ENCODE peak calls at places on chromosomes 6 and 20, in ten cellular contexts. One of them, this sample, is unnamed.

GRCh38 chr6:112037783-112038216 is 16.1 kb upstream of the CCN6 start:
- DNase-seq in hepatocyte: peak; percentile 30
- DNase-seq in activated naive CD4-positive, alpha-beta T cell: no peak
- DNase-seq in spleen: no peak
- DNase-seq in ELF-1: peak; percentile 45
- DNase-seq in K562: no peak
- DNase-seq in stimulated activated naive CD8-positive, alpha-beta T cell treated with anti-CD3 and anti-CD28 coated beads, Interleukin-15, Interleukin-2, amounts not matched to agents 100 U/mL and 50 U/mL, for 24 hours: peak; percentile 54
- DNase-seq in fibroblast of mammary gland: peak; percentile 97
- DNase-seq in cardiac muscle cell: no peak
- DNase-seq in A549: peak; percentile 30
- DNase-seq in this sample: no peak

GRCh38 chr20:36153754-36154695 is 515 bp upstream of the EPB41L1 start:
- DNase-seq in ELF-1: peak; percentile 45
- DNase-seq in A549: peak; percentile 60
- DNase-seq in fibroblast of mammary gland: peak; percentile 39
- DNase-seq in stimulated activated naive CD8-positive, alpha-beta T cell treated with anti-CD3 and anti-CD28 coated beads, Interleukin-15, Interleukin-2, amounts not matched to agents 100 U/mL and 50 U/mL, for 24 hours: peak; percentile 59
- DNase-seq in spleen: peak; percentile 87
- DNase-seq in cardiac muscle cell: peak; percentile 89
- DNase-seq in hepatocyte: peak; percentile 92
- DNase-seq in activated naive CD4-positive, alpha-beta T cell: peak; percentile 5
- DNase-seq in K562: peak; percentile 56
- DNase-seq in this sample: peak; percentile 26

GRCh38 chr6:165484178-165484889 is 174.9 kb upstream of the C6orf118 start:
- DNase-seq in cardiac muscle cell: no peak
- DNase-seq in spleen: no peak
- DNase-seq in stimulated activated naive CD8-positive, alpha-beta T cell treated with anti-CD3 and anti-CD28 coated beads, Interleukin-15, Interleukin-2, amounts not matched to agents 100 U/mL and 50 U/mL, for 24 hours: no peak
- DNase-seq in ELF-1: peak; percentile 66
- DNase-seq in hepatocyte: no peak
- DNase-seq in K562: no peak
- DNase-seq in A549: no peak
- DNase-seq in activated naive CD4-positive, alpha-beta T cell: no peak
- DNase-seq in fibroblast of mammary gland: no peak
- DNase-seq in this sample: no peak

GRCh38 chr6:111427341-111428116 is 55.5 kb downstream of the REV3L start:
- DNase-seq in stimulated activated naive CD8-positive, alpha-beta T cell treated with anti-CD3 and anti-CD28 coated beads, Interleukin-15, Interleukin-2, amounts not matched to agents 100 U/mL and 50 U/mL, for 24 hours: peak; percentile 14
- DNase-seq in hepatocyte: no peak
- DNase-seq in A549: peak; percentile 3
- DNase-seq in fibroblast of mammary gland: peak; percentile 91
- DNase-seq in activated naive CD4-positive, alpha-beta T cell: no peak
- DNase-seq in spleen: no peak
- DNase-seq in cardiac muscle cell: no peak
- DNase-seq in K562: no peak
- DNase-seq in ELF-1: no peak
- DNase-seq in this sample: no peak

GRCh38 chr6:93013054-93013453 is 406.3 kb downstream of the EPHA7 start:
- DNase-seq in activated naive CD4-positive, alpha-beta T cell: no peak
- DNase-seq in spleen: no peak
- DNase-seq in K562: no peak
- DNase-seq in hepatocyte: no peak
- DNase-seq in fibroblast of mammary gland: no peak
- DNase-seq in cardiac muscle cell: no peak
- DNase-seq in stimulated activated naive CD8-positive, alpha-beta T cell treated with anti-CD3 and anti-CD28 coated beads, Interleukin-15, Interleukin-2, amounts not matched to agents 100 U/mL and 50 U/mL, for 24 hours: no peak
- DNase-seq in A549: no peak
- DNase-seq in ELF-1: no peak
- DNase-seq in this sample: no peak

GRCh38 chr6:548091-548490 is 108.8 kb downstream of the HUS1B start:
- DNase-seq in stimulated activated naive CD8-positive, alpha-beta T cell treated with anti-CD3 and anti-CD28 coated beads, Interleukin-15, Interleukin-2, amounts not matched to agents 100 U/mL and 50 U/mL, for 24 hours: no peak
- DNase-seq in hepatocyte: no peak
- DNase-seq in spleen: no peak
- DNase-seq in A549: no peak
- DNase-seq in ELF-1: no peak
- DNase-seq in cardiac muscle cell: no peak
- DNase-seq in activated naive CD4-positive, alpha-beta T cell: no peak
- DNase-seq in fibroblast of mammary gland: no peak
- DNase-seq in K562: no peak
- DNase-seq in this sample: no peak

GRCh38 chr20:38875170-38875993 is 50.8 kb upstream of the FAM83D start:
- DNase-seq in activated naive CD4-positive, alpha-beta T cell: peak; percentile 21
- DNase-seq in fibroblast of mammary gland: no peak
- DNase-seq in A549: no peak
- DNase-seq in spleen: peak; percentile 91
- DNase-seq in cardiac muscle cell: no peak
- DNase-seq in stimulated activated naive CD8-positive, alpha-beta T cell treated with anti-CD3 and anti-CD28 coated beads, Interleukin-15, Interleukin-2, amounts not matched to agents 100 U/mL and 50 U/mL, for 24 hours: peak; percentile 70
- DNase-seq in K562: peak; percentile 22
- DNase-seq in hepatocyte: no peak
- DNase-seq in ELF-1: no peak
- DNase-seq in this sample: no peak

GRCh38 chr20:50425076-50425475 is 85.1 kb upstream of the PTPN1 start:
- DNase-seq in fibroblast of mammary gland: peak; percentile 47
- DNase-seq in stimulated activated naive CD8-positive, alpha-beta T cell treated with anti-CD3 and anti-CD28 coated beads, Interleukin-15, Interleukin-2, amounts not matched to agents 100 U/mL and 50 U/mL, for 24 hours: no peak
- DNase-seq in A549: peak; percentile 76
- DNase-seq in spleen: no peak
- DNase-seq in hepatocyte: no peak
- DNase-seq in cardiac muscle cell: no peak
- DNase-seq in ELF-1: no peak
- DNase-seq in K562: peak; percentile 62
- DNase-seq in activated naive CD4-positive, alpha-beta T cell: no peak
- DNase-seq in this sample: peak; percentile 22

GRCh38 chr6:163132050-163132750 is 282.3 kb upstream of the QKI start:
- DNase-seq in ELF-1: no peak
- DNase-seq in stimulated activated naive CD8-positive, alpha-beta T cell treated with anti-CD3 and anti-CD28 coated beads, Interleukin-15, Interleukin-2, amounts not matched to agents 100 U/mL and 50 U/mL, for 24 hours: no peak
- DNase-seq in hepatocyte: no peak
- DNase-seq in spleen: no peak
- DNase-seq in A549: no peak
- DNase-seq in activated naive CD4-positive, alpha-beta T cell: no peak
- DNase-seq in cardiac muscle cell: peak; percentile 27
- DNase-seq in fibroblast of mammary gland: peak; percentile 39
- DNase-seq in K562: no peak
- DNase-seq in this sample: no peak

GRCh38 chr6:111221804-111222203 is 134.5 kb downstream of the SLC16A10 start:
- DNase-seq in stimulated activated naive CD8-positive, alpha-beta T cell treated with anti-CD3 and anti-CD28 coated beads, Interleukin-15, Interleukin-2, amounts not matched to agents 100 U/mL and 50 U/mL, for 24 hours: no peak
- DNase-seq in ELF-1: no peak
- DNase-seq in fibroblast of mammary gland: no peak
- DNase-seq in cardiac muscle cell: no peak
- DNase-seq in activated naive CD4-positive, alpha-beta T cell: no peak
- DNase-seq in spleen: no peak
- DNase-seq in hepatocyte: no peak
- DNase-seq in A549: no peak
- DNase-seq in K562: no peak
- DNase-seq in this sample: no peak

GRCh38 chr6:72624557-72625160 is 2.8 kb downstream of the KCNQ5 start:
- DNase-seq in spleen: no peak
- DNase-seq in cardiac muscle cell: peak; percentile 49
- DNase-seq in activated naive CD4-positive, alpha-beta T cell: no peak
- DNase-seq in stimulated activated naive CD8-positive, alpha-beta T cell treated with anti-CD3 and anti-CD28 coated beads, Interleukin-15, Interleukin-2, amounts not matched to agents 100 U/mL and 50 U/mL, for 24 hours: no peak
- DNase-seq in A549: peak; percentile 27
- DNase-seq in hepatocyte: peak; percentile 9
- DNase-seq in K562: peak; percentile 44
- DNase-seq in ELF-1: no peak
- DNase-seq in fibroblast of mammary gland: peak; percentile 26
- DNase-seq in this sample: peak; percentile 28

GRCh38 chr6:149429427-149430360 is 29.6 kb downstream of the SUMO4 start:
- DNase-seq in K562: no peak
- DNase-seq in A549: no peak
- DNase-seq in activated naive CD4-positive, alpha-beta T cell: no peak
- DNase-seq in stimulated activated naive CD8-positive, alpha-beta T cell treated with anti-CD3 and anti-CD28 coated beads, Interleukin-15, Interleukin-2, amounts not matched to agents 100 U/mL and 50 U/mL, for 24 hours: no peak
- DNase-seq in ELF-1: no peak
- DNase-seq in spleen: no peak
- DNase-seq in cardiac muscle cell: no peak
- DNase-seq in hepatocyte: no peak
- DNase-seq in fibroblast of mammary gland: no peak
- DNase-seq in this sample: no peak

GRCh38 chr6:75563032-75563431 is 38.6 kb upstream of the SENP6 start:
- DNase-seq in K562: peak; percentile 30
- DNase-seq in fibroblast of mammary gland: peak; percentile 54
- DNase-seq in spleen: no peak
- DNase-seq in A549: peak; percentile 65
- DNase-seq in hepatocyte: peak; percentile 32
- DNase-seq in activated naive CD4-positive, alpha-beta T cell: no peak
- DNase-seq in cardiac muscle cell: peak; percentile 32
- DNase-seq in ELF-1: peak; percentile 60
- DNase-seq in stimulated activated naive CD8-positive, alpha-beta T cell treated with anti-CD3 and anti-CD28 coated beads, Interleukin-15, Interleukin-2, amounts not matched to agents 100 U/mL and 50 U/mL, for 24 hours: no peak
- DNase-seq in this sample: peak; percentile 43

GRCh38 chr6:170075659-170076223 is 215.1 kb downstream of the DLL1 start:
- DNase-seq in stimulated activated naive CD8-positive, alpha-beta T cell treated with anti-CD3 and anti-CD28 coated beads, Interleukin-15, Interleukin-2, amounts not matched to agents 100 U/mL and 50 U/mL, for 24 hours: no peak
- DNase-seq in ELF-1: no peak
- DNase-seq in cardiac muscle cell: no peak
- DNase-seq in spleen: peak; percentile 67
- DNase-seq in A549: no peak
- DNase-seq in fibroblast of mammary gland: no peak
- DNase-seq in hepatocyte: no peak
- DNase-seq in K562: no peak
- DNase-seq in activated naive CD4-positive, alpha-beta T cell: no peak
- DNase-seq in this sample: no peak

GRCh38 chr20:47995661-47996060 is 210.4 kb upstream of the SULF2 start:
- DNase-seq in spleen: no peak
- DNase-seq in K562: no peak
- DNase-seq in hepatocyte: no peak
- DNase-seq in activated naive CD4-positive, alpha-beta T cell: no peak
- DNase-seq in fibroblast of mammary gland: no peak
- DNase-seq in A549: no peak
- DNase-seq in stimulated activated naive CD8-positive, alpha-beta T cell treated with anti-CD3 and anti-CD28 coated beads, Interleukin-15, Interleukin-2, amounts not matched to agents 100 U/mL and 50 U/mL, for 24 hours: no peak
- DNase-seq in cardiac muscle cell: no peak
- DNase-seq in ELF-1: no peak
- DNase-seq in this sample: no peak

GRCh38 chr6:106997392-106998257 is 23.1 kb upstream of the CD24 start:
- DNase-seq in stimulated activated naive CD8-positive, alpha-beta T cell treated with anti-CD3 and anti-CD28 coated beads, Interleukin-15, Interleukin-2, amounts not matched to agents 100 U/mL and 50 U/mL, for 24 hours: peak; percentile 66
- DNase-seq in activated naive CD4-positive, alpha-beta T cell: peak; percentile 4
- DNase-seq in K562: peak; percentile 77
- DNase-seq in A549: peak; percentile 66
- DNase-seq in spleen: peak; percentile 84
- DNase-seq in ELF-1: peak; percentile 83
- DNase-seq in cardiac muscle cell: peak; percentile 76
- DNase-seq in fibroblast of mammary gland: peak; percentile 66
- DNase-seq in hepatocyte: peak; percentile 76
- DNase-seq in this sample: peak; percentile 72

GRCh38 chr6:168304752-168305015 is 14.9 kb downstream of the DACT2 start:
- DNase-seq in stimulated activated naive CD8-positive, alpha-beta T cell treated with anti-CD3 and anti-CD28 coated beads, Interleukin-15, Interleukin-2, amounts not matched to agents 100 U/mL and 50 U/mL, for 24 hours: no peak
- DNase-seq in ELF-1: no peak
- DNase-seq in hepatocyte: no peak
- DNase-seq in spleen: no peak
- DNase-seq in fibroblast of mammary gland: no peak
- DNase-seq in cardiac muscle cell: no peak
- DNase-seq in A549: no peak
- DNase-seq in activated naive CD4-positive, alpha-beta T cell: no peak
- DNase-seq in K562: no peak
- DNase-seq in this sample: no peak

GRCh38 chr20:15333170-15333569 is 995.8 kb upstream of the FLRT3 start:
- DNase-seq in stimulated activated naive CD8-positive, alpha-beta T cell treated with anti-CD3 and anti-CD28 coated beads, Interleukin-15, Interleukin-2, amounts not matched to agents 100 U/mL and 50 U/mL, for 24 hours: no peak
- DNase-seq in fibroblast of mammary gland: no peak
- DNase-seq in hepatocyte: no peak
- DNase-seq in activated naive CD4-positive, alpha-beta T cell: no peak
- DNase-seq in K562: no peak
- DNase-seq in cardiac muscle cell: no peak
- DNase-seq in spleen: no peak
- DNase-seq in ELF-1: no peak
- DNase-seq in A549: no peak
- DNase-seq in this sample: no peak

GRCh38 chr20:10318625-10319024 is 100.0 kb downstream of the SNAP25 start:
- DNase-seq in ELF-1: no peak
- DNase-seq in K562: no peak
- DNase-seq in fibroblast of mammary gland: no peak
- DNase-seq in cardiac muscle cell: no peak
- DNase-seq in A549: no peak
- DNase-seq in stimulated activated naive CD8-positive, alpha-beta T cell treated with anti-CD3 and anti-CD28 coated beads, Interleukin-15, Interleukin-2, amounts not matched to agents 100 U/mL and 50 U/mL, for 24 hours: no peak
- DNase-seq in hepatocyte: no peak
- DNase-seq in spleen: no peak
- DNase-seq in activated naive CD4-positive, alpha-beta T cell: no peak
- DNase-seq in this sample: no peak

GRCh38 chr6:39543117-39543516 is 182.1 kb downstream of the KIF6 start:
- DNase-seq in spleen: no peak
- DNase-seq in K562: no peak
- DNase-seq in stimulated activated naive CD8-positive, alpha-beta T cell treated with anti-CD3 and anti-CD28 coated beads, Interleukin-15, Interleukin-2, amounts not matched to agents 100 U/mL and 50 U/mL, for 24 hours: no peak
- DNase-seq in activated naive CD4-positive, alpha-beta T cell: no peak
- DNase-seq in hepatocyte: peak; percentile 32
- DNase-seq in cardiac muscle cell: no peak
- DNase-seq in A549: no peak
- DNase-seq in ELF-1: no peak
- DNase-seq in fibroblast of mammary gland: peak; percentile 8
- DNase-seq in this sample: no peak

GRCh38 chr20:19025430-19026120 is 186.9 kb upstream of the SLC24A3 start:
- DNase-seq in cardiac muscle cell: no peak
- DNase-seq in A549: no peak
- DNase-seq in stimulated activated naive CD8-positive, alpha-beta T cell treated with anti-CD3 and anti-CD28 coated beads, Interleukin-15, Interleukin-2, amounts not matched to agents 100 U/mL and 50 U/mL, for 24 hours: no peak
- DNase-seq in hepatocyte: no peak
- DNase-seq in activated naive CD4-positive, alpha-beta T cell: no peak
- DNase-seq in ELF-1: no peak
- DNase-seq in K562: no peak
- DNase-seq in spleen: no peak
- DNase-seq in fibroblast of mammary gland: no peak
- DNase-seq in this sample: no peak

GRCh38 chr6:104527761-104528415 is 331.8 kb downstream of the HACE1 start:
- DNase-seq in K562: peak; percentile 57
- DNase-seq in hepatocyte: peak; percentile 30
- DNase-seq in stimulated activated naive CD8-positive, alpha-beta T cell treated with anti-CD3 and anti-CD28 coated beads, Interleukin-15, Interleukin-2, amounts not matched to agents 100 U/mL and 50 U/mL, for 24 hours: peak; percentile 4
- DNase-seq in A549: peak; percentile 20
- DNase-seq in cardiac muscle cell: peak; percentile 49
- DNase-seq in fibroblast of mammary gland: peak; percentile 31
- DNase-seq in ELF-1: peak; percentile 70
- DNase-seq in activated naive CD4-positive, alpha-beta T cell: no peak
- DNase-seq in spleen: no peak
- DNase-seq in this sample: peak; percentile 1

GRCh38 chr6:31547727-31548422 is 467 bp downstream of the NFKBIL1 start:
- DNase-seq in activated naive CD4-positive, alpha-beta T cell: no peak
- DNase-seq in K562: peak; percentile 50
- DNase-seq in fibroblast of mammary gland: no peak
- DNase-seq in ELF-1: no peak
- DNase-seq in stimulated activated naive CD8-positive, alpha-beta T cell treated with anti-CD3 and anti-CD28 coated beads, Interleukin-15, Interleukin-2, amounts not matched to agents 100 U/mL and 50 U/mL, for 24 hours: no peak
- DNase-seq in cardiac muscle cell: no peak
- DNase-seq in spleen: peak; percentile 87
- DNase-seq in hepatocyte: no peak
- DNase-seq in A549: no peak
- DNase-seq in this sample: no peak

GRCh38 chr20:58630063-58630462 is 21.0 kb upstream of the STX16 start:
- DNase-seq in spleen: peak; percentile 13
- DNase-seq in activated naive CD4-positive, alpha-beta T cell: no peak
- DNase-seq in cardiac muscle cell: no peak
- DNase-seq in K562: no peak
- DNase-seq in ELF-1: no peak
- DNase-seq in A549: peak; percentile 37
- DNase-seq in fibroblast of mammary gland: peak; percentile 61
- DNase-seq in hepatocyte: no peak
- DNase-seq in stimulated activated naive CD8-positive, alpha-beta T cell treated with anti-CD3 and anti-CD28 coated beads, Interleukin-15, Interleukin-2, amounts not matched to agents 100 U/mL and 50 U/mL, for 24 hours: no peak
- DNase-seq in this sample: no peak

GRCh38 chr6:131656667-131657066 is 19.6 kb downstream of the ENPP3 start:
- DNase-seq in fibroblast of mammary gland: no peak
- DNase-seq in A549: no peak
- DNase-seq in K562: no peak
- DNase-seq in cardiac muscle cell: no peak
- DNase-seq in hepatocyte: no peak
- DNase-seq in stimulated activated naive CD8-positive, alpha-beta T cell treated with anti-CD3 and anti-CD28 coated beads, Interleukin-15, Interleukin-2, amounts not matched to agents 100 U/mL and 50 U/mL, for 24 hours: no peak
- DNase-seq in spleen: no peak
- DNase-seq in ELF-1: no peak
- DNase-seq in activated naive CD4-positive, alpha-beta T cell: no peak
- DNase-seq in this sample: no peak

GRCh38 chr20:55472704-55473103 is 532.6 kb downstream of the CBLN4 start:
- DNase-seq in K562: no peak
- DNase-seq in stimulated activated naive CD8-positive, alpha-beta T cell treated with anti-CD3 and anti-CD28 coated beads, Interleukin-15, Interleukin-2, amounts not matched to agents 100 U/mL and 50 U/mL, for 24 hours: no peak
- DNase-seq in fibroblast of mammary gland: no peak
- DNase-seq in A549: no peak
- DNase-seq in ELF-1: no peak
- DNase-seq in hepatocyte: no peak
- DNase-seq in cardiac muscle cell: peak; percentile 35
- DNase-seq in activated naive CD4-positive, alpha-beta T cell: no peak
- DNase-seq in spleen: no peak
- DNase-seq in this sample: no peak

GRCh38 chr20:19495905-19496703 is 262.0 kb upstream of the RIN2 start:
- DNase-seq in ELF-1: no peak
- DNase-seq in fibroblast of mammary gland: no peak
- DNase-seq in stimulated activated naive CD8-positive, alpha-beta T cell treated with anti-CD3 and anti-CD28 coated beads, Interleukin-15, Interleukin-2, amounts not matched to agents 100 U/mL and 50 U/mL, for 24 hours: no peak
- DNase-seq in A549: no peak
- DNase-seq in cardiac muscle cell: no peak
- DNase-seq in spleen: no peak
- DNase-seq in activated naive CD4-positive, alpha-beta T cell: no peak
- DNase-seq in hepatocyte: no peak
- DNase-seq in K562: no peak
- DNase-seq in this sample: no peak

GRCh38 chr6:29943053-29943966 is 978 bp downstream of the HLA-A start:
- DNase-seq in cardiac muscle cell: no peak
- DNase-seq in activated naive CD4-positive, alpha-beta T cell: no peak
- DNase-seq in fibroblast of mammary gland: no peak
- DNase-seq in hepatocyte: no peak
- DNase-seq in K562: no peak
- DNase-seq in A549: no peak
- DNase-seq in ELF-1: no peak
- DNase-seq in spleen: peak; percentile 84
- DNase-seq in stimulated activated naive CD8-positive, alpha-beta T cell treated with anti-CD3 and anti-CD28 coated beads, Interleukin-15, Interleukin-2, amounts not matched to agents 100 U/mL and 50 U/mL, for 24 hours: peak; percentile 33
- DNase-seq in this sample: peak; percentile 40